ENCODE peak calls at places on chromosome 13, in eight cellular contexts. S is osteoblast, Y is IMR-90, W is HCT116, F is pancreas, M is Caco-2, N is heart right ventricle, B is small intestine. Q is an unnamed sample. For H3K9me3 and H3K27me3, the result is how much of the 10 kb centered on the place peaks cover.

GRCh38 chr13:73300718-73301425 is 242.1 kb downstream of the KLF5 start:
- DNase-seq in S (no peak), B (peak), W (no peak), N (no peak), F (no peak), Y (no peak), M (peak), Q (no peak)

GRCh38 chr13:80037505-80037888 is 303.4 kb downstream of the SPRY2 start:
- DNase-seq in S (peak), F (no peak), W (no peak), B (no peak), M (no peak), N (no peak), Y (peak), Q (no peak)

GRCh38 chr13:37648604-37649003 is 50.0 kb upstream of the POSTN start:
- DNase-seq in F (no peak), W (no peak), Y (peak), M (no peak), S (peak), N (no peak), B (no peak), Q (no peak)

GRCh38 chr13:32222046-32222676 is 93.0 kb downstream of the ZAR1L start:
- DNase-seq in S (no peak), F (no peak), B (no peak), M (no peak), N (no peak), W (no peak), Y (no peak), Q (no peak)

GRCh38 chr13:45276887-45277286 is 64.1 kb downstream of the TPT1 start:
- DNase-seq in F (no peak), W (no peak), S (no peak), B (no peak), M (no peak), Y (no peak), N (no peak), Q (no peak)

GRCh38 chr13:30735025-30735967 is at the start of gene ALOX5AP:
- DNase-seq in B (peak), S (no peak), F (no peak), W (no peak), Y (no peak), M (no peak), N (no peak), Q (no peak)

GRCh38 chr13:97255515-97255999 is 33.4 kb downstream of the MBNL2 start:
- DNase-seq in Y (peak), S (no peak), F (no peak), N (no peak), M (no peak), B (no peak), W (no peak), Q (no peak)

GRCh38 chr13:23751195-23751594 is 138.0 kb downstream of the MIPEP start:
- DNase-seq in F (no peak), M (peak), N (no peak), W (no peak), S (no peak), B (no peak), Y (peak), Q (no peak)

GRCh38 chr13:36571444-36571843 is 102.4 kb upstream of the SERTM1 start:
- DNase-seq in Y (no peak), B (no peak), W (no peak), F (no peak), M (no peak), S (no peak), N (no peak), Q (no peak)

GRCh38 chr13:30138511-30138910 is 168.8 kb downstream of the KATNAL1 start:
- DNase-seq in S (no peak), F (no peak), W (no peak), Y (no peak), B (no peak), N (no peak), M (no peak), Q (no peak)

GRCh38 chr13:102742506-102742905 is 31.1 kb downstream of the TEX30 start:
- DNase-seq in W (no peak), Y (no peak), F (no peak), M (no peak), B (no peak), N (no peak), S (no peak), Q (no peak)

GRCh38 chr13:109974354-109974753 is 188.0 kb upstream of the IRS2 start:
- DNase-seq in N (no peak), Y (peak), F (no peak), M (no peak), S (no peak), B (no peak), W (no peak), Q (no peak)

GRCh38 chr13:114319441-114319871 is 5.2 kb downstream of the CHAMP1 start:
- DNase-seq in F (no peak), Y (peak), S (peak), N (no peak), M (no peak), W (no peak), B (no peak), Q (no peak)

GRCh38 chr13:21486322-21486721 is 27.2 kb upstream of the ZDHHC20 start:
- DNase-seq in Y (no peak), W (no peak), S (no peak), B (no peak), N (no peak), M (no peak), F (no peak), Q (no peak)

GRCh38 chr13:78201411-78201810 is 282.8 kb upstream of the EDNRB start:
- DNase-seq in Y (no peak), M (no peak), F (no peak), W (no peak), B (no peak), S (peak), N (no peak), Q (no peak)

GRCh38 chr13:110911880-110912279 is 3.0 kb downstream of the ANKRD10 start:
- DNase-seq in S (no peak), F (no peak), Y (peak), B (no peak), W (no peak), N (no peak), M (no peak), Q (no peak)

DNA sequence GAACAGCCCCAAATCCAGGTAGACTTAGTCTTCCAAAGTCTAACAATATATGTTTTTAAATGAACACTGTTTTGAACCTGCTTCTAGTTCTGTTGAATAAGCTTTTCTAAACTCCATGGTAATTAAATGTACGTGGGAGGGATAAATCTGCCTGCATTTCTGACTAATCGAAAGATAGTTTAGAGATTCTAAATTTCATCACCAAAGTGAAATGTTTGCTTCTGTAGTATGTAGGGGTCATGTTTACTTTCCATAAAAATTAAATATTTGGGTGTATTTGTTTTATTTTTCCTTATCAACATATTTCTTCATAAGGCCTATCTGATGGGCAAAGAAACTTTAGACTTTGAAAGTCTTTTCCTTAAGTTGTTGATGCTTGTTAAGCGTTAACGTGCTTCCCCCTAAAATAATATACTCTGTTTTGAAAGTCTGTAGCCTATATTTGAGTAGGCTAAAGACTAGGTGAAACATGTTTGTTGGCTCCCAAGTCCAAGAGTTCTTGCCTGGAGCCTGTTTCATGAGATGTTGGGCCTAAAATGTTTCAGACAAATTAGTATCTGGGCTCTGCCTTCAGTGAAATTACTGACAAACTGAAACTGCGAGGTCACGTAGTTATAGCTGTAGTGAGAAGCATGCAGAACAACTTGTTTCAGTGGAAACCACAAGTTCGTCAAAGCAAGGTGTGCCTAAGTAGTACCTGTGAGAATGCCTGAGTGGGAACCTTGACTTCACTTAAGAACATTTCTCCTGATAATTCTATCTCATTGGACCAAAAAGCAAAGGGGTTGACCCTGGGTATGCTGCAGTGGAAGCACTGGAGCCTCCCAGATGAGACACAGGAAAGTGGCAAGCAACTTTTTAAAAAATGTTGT is 126.2 kb downstream of the LMO7 start:
- DNase-seq in Y (peak), N (no peak), B (peak), S (no peak), W (no peak), M (peak), F (no peak), Q (no peak)
- H3K4me3 ChIP-seq in Y (no peak), N (peak), B (peak), S (no peak), W (no peak), M (peak), F (peak), Q (peak)

DNA sequence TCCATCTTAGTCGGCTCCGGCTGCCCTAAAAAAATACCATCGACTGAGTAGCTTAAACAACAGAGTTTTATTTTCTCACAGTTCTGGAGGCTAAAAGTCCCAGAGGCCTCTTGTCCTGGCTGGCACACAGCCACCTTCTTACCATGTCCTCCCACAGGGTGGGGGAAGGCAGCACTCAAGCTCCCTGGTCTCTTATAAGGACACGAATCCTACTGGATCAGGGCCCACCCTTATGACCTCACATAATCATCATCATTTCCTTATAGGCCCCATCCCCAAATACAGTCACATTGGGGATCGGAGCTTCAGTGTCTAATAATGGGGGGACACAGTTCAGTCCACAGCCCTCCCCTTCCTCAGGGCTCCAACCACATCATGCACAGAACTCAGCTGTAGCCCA is 2.6 kb upstream of the TUBA3C start:
- DNase-seq in B (no peak), M (no peak), Y (no peak), N (no peak), S (no peak), F (no peak), W (no peak), Q (no peak)
- H3K9me3 ChIP-seq in B (under half), M (under half), Y (under half), N (under half), S (under half), F (under half), W (under half), Q (under half)

GRCh38 chr13:50127017-50127725 is 111.9 kb downstream of the KCNRG start:
- DNase-seq in W (no peak), N (peak), F (peak), Y (peak), B (peak), S (peak), M (no peak), Q (peak)

GRCh38 chr13:50126378-50127016 is 111.3 kb downstream of the KCNRG start:
- DNase-seq in W (no peak), M (no peak), S (peak), Y (peak), F (peak), N (no peak), B (no peak), Q (no peak)

GRCh38 chr13:50128406-50129048 is 113.3 kb downstream of the KCNRG start:
- DNase-seq in Y (no peak), B (no peak), F (no peak), S (no peak), N (no peak), W (no peak), M (no peak), Q (no peak)

GRCh38 chr13:50129065-50129922 is 114.0 kb downstream of the KCNRG start:
- DNase-seq in M (no peak), S (peak), F (peak), N (no peak), Y (no peak), W (no peak), B (no peak), Q (peak)

DNA sequence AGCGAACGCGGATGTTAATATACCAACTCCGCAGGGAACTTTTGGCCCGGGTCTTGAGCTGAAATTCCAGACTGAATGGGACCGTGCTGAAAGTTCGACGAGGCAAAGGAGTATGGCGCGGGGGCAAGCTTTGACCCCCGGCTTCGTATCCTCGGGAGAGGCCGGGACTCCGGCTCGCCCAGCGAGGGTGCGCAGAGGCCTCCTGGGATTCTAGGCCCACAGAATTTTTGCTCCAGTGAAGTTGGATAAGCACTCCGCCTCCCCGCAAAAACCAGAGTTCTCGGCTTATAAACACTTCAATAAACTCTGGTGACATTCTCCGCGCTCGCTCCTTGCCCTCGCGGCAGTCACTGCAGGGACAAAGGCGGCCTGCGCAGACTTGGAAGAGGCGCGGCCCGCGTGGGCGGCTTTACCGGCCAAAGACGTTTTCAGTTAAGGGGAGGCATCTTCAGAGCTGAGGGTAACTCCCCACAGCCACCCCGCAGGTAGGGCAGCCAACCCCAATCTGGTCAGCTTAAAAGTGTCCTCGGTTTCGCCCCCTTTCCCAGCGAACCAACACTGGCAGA is 112.6 kb downstream of the KCNRG start:
- DNase-seq in N (no peak), Y (no peak), M (no peak), F (peak), B (peak), W (no peak), S (no peak), Q (no peak)
- H3K27me3 ChIP-seq in N (under half), Y (under half), M (under half), F (under half), B (under half), W (under half), S (under half), Q (under half)

DNA sequence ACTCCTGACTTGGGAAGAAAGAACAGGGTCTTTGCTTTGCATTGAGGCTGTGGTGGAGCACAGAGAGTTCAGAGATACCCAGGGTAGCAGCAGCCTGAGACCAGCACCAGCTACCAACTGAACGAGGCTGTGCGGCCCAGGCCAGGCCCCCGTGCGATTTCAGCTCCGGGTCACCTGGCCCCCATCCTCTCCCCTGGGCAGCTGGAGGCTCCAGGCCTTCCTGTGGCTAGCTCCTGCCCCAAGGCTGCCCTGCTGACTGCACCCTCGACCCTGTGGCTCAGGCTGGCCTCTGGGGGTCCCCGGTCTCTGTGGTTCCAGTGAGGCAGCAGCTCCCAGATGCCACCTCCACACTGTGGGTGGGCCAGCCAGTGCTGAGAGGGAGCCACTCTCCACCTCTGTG is 52.8 kb downstream of the MCF2L start:
- DNase-seq in B (no peak), S (no peak), Y (no peak), F (peak), N (peak), M (no peak), W (no peak), Q (no peak)
- H3K4me3 ChIP-seq in B (no peak), S (no peak), Y (no peak), F (no peak), N (no peak), M (no peak), W (no peak), Q (no peak)